ENCODE peak calls at places on chromosome 3, in five cellular contexts. Q, D, O, M and Z are unnamed samples.

GRCh38 chr3:141876891-141877561 is 583 bp downstream of the ATP1B3 start:
- DNase-seq in Q (peak), D (peak), O (peak), M (peak), Z (peak)

GRCh38 chr3:122416966-122417365 is 1.1 kb upstream of the WDR5B start:
- DNase-seq in Q (no peak), D (no peak), O (peak), M (no peak), Z (peak)

GRCh38 chr3:15556512-15556911 is 35.0 kb upstream of the COLQ start:
- DNase-seq in Q (no peak), D (no peak), O (no peak), M (no peak), Z (no peak)

GRCh38 chr3:151838574-151839312 is 24.8 kb downstream of the AADAC start:
- DNase-seq in Q (peak), D (peak), O (peak), M (peak), Z (peak)

GRCh38 chr3:179398574-179399249 is 51.2 kb downstream of the MFN1 start:
- DNase-seq in Q (peak), D (no peak), O (no peak), M (no peak), Z (peak)

GRCh38 chr3:48402281-48402732 is 27.6 kb downstream of the PLXNB1 start:
- DNase-seq in Q (peak), D (peak), O (no peak), M (peak), Z (peak)

GRCh38 chr3:137171834-137172603 is 214.2 kb downstream of the IL20RB start:
- DNase-seq in Q (no peak), D (no peak), O (no peak), M (no peak), Z (no peak)

GRCh38 chr3:59286791-59287531 is 237.1 kb upstream of the CFAP20DC start:
- DNase-seq in Q (no peak), D (no peak), O (no peak), M (no peak), Z (no peak)

GRCh38 chr3:195865752-195866151 is 42.6 kb downstream of the TNK2 start:
- DNase-seq in Q (no peak), D (no peak), O (no peak), M (no peak), Z (no peak)

GRCh38 chr3:11288786-11289637 is 16.8 kb downstream of the ATG7 start:
- DNase-seq in Q (peak), D (no peak), O (no peak), M (peak), Z (peak)

GRCh38 chr3:48614044-48614443 is 4.6 kb upstream of the UQCRC1 start:
- DNase-seq in Q (peak), D (no peak), O (no peak), M (peak), Z (peak)

GRCh38 chr3:124140751-124141150 is 148.8 kb upstream of the ROPN1 start:
- DNase-seq in Q (no peak), D (no peak), O (no peak), M (no peak), Z (no peak)

GRCh38 chr3:127556565-127556964 is 34.0 kb downstream of the TPRA1 start:
- DNase-seq in Q (no peak), D (no peak), O (peak), M (no peak), Z (no peak)
- TF ChIP-seq CTCF in Q (peak), D (no peak), O (peak), M (no peak), Z (peak)

DNA sequence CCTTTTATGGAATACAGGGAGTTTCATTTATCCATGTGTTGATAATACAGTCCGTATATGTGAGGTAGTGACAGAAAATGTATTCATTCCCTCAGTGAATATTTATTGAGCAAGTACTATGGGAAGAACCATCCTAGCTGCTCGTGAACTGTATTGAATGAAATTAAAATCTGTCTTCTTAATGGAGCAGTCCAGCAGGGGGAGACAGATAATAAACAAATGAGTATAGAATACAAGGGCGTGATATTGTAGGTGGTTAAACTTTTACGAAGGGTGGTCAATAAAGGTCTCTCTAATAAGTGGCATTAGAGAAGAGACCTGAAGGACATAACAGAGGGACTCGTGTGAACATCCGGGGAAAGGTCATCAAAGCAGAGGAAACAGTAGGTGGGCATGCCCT is 62.7 kb upstream of the OSTN start:
- DNase-seq in Q (peak), D (no peak), O (no peak), M (peak), Z (peak)
- TF ChIP-seq CTCF in Q (peak), D (no peak), O (no peak), M (peak), Z (peak)

DNA sequence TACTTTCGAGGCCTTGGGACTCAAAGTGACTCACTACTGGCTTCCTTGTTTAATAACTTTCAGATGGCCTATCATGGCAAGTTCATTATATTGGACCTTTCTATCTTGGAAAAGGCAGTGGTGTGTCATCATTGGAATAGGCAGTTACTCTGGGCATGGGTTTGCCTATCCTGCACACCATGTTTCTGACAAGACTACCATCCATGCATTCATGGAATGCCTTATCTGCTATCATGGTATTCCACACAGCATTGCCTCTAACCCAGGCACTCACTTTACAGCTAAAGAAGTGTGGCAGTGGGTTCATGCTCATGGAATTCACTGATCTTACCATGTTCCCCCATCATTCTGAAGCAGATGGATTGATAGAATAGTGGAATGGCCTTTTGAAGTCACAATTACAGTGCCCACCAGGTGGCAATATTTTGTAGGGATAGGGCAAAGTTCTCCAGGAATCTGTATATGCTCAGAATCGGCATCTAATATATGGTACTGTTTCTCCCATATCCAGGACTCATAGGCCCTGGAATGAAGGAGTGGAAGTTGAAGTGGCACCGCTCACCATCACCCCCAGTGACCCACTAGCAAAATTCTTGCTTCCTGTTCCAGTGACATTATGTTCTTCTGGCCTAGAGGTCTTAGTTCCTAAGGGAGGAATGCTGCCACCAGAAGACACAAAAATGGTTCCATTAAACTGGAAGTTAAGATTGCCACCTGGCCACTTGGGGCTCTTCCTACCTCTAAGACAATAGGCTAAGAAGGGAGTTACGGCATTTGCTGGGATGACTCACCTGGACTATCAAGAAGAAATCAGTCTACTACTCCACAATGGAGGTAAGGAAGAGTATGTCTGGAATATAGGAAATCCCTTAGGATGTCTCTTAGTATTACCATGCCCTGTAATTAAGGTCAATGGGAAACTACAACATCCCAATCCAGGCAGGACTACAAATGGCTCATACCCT is 1161.4 kb downstream of the SI start:
- DNase-seq in Q (no peak), D (no peak), O (peak), M (no peak), Z (no peak)
- TF ChIP-seq CTCF in Q (no peak), D (no peak), O (peak), M (peak), Z (no peak)

DNA sequence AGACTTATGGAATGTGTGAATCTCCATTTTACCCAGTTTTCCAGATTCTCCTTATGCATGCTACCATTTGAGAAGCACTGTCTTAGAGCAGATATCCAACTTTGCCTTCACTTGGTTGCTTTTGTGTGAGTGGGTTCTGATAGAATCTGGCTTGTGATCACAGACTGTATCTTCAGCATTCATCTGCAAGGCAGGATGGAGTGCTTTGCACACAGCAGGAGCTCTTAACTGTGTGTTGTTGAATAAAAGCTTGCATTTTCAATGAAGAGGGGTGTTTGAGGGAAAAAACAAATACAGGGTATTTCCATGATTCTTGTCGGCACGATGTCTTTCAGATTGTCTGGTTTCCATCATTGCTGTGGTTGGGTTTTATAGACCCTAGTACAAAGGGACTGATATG is 24.4 kb downstream of the IL1RAP start:
- DNase-seq in Q (no peak), D (no peak), O (no peak), M (no peak), Z (no peak)
- TF ChIP-seq CTCF in Q (no peak), D (no peak), O (no peak), M (no peak), Z (no peak)

DNA sequence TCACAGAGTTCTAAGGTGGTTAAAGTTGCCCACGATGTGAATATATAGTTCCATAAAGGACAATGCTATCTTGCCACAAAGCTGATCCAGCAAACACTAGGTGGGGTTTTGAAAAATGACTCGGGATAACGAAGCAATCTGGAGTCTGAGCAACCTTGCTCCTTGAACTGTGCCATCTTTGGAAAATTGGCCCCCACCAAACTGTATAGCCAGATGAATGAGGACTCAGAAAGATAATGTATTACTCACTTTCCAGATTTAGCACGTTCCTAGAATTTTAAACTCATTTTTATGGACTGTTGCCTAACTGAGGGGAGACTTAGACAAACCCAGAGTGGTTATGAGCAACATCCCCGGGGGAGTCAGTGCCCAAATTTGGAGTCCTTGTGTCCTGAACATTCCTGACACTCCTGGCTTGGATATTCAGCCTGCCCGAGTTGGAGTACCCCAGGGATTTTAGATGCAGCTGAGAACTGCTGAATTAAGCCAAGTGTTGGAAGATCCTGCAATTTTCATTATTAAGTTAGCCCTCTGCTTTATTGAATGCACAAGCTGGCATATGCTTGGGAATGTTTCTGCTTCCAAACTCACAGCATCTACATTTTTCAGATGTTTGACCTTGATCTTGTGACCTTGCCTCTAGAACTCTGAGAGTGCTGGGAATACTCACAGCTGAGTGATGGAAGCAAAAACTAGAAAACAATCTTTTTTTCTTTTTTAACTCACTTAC is 8.8 kb upstream of the MAGI1 start:
- DNase-seq in Q (peak), D (no peak), O (no peak), M (peak), Z (peak)
- TF ChIP-seq CTCF in Q (peak), D (peak), O (no peak), M (no peak), Z (no peak)

DNA sequence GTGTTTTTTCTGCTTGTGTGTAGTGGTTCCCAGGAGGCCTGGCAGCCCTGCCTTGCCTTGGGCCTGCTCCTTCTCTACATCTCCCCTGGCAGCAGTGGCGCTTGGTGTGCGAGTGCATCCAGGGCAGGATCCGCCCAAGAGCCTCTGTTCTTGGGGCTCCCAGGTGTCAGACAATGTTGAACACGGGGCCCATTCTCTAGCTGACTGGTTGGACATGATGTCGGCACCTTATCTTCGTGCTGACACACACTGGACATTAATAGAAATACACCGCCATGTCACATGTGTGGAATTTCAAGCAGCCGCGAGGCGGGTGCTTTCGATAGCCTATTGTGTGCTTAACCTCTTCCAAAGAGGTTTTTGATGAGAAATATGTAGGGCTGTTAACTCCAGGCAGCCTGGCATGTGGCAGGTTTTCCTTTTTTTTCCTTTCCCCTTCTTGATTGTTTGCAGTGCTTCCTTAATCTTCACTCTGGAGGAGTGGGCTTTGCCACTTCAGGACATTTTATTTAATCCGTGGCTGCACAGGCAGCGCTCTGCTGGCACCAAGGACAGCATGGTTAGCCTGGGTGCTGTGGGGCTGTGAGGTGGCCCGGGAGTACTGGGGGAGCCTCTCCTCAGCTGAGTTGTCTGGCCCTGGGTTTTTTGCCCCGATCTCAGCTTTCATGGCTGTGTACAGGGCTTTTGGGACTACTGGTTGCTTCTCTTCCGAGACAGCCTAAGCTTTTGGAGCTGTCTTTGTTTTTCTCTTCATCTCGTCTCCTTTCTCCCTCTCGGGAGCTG is 42.5 kb downstream of the CHCHD6 start:
- DNase-seq in Q (peak), D (no peak), O (peak), M (peak), Z (peak)
- TF ChIP-seq CTCF in Q (no peak), D (no peak), O (peak), M (peak), Z (peak)

DNA sequence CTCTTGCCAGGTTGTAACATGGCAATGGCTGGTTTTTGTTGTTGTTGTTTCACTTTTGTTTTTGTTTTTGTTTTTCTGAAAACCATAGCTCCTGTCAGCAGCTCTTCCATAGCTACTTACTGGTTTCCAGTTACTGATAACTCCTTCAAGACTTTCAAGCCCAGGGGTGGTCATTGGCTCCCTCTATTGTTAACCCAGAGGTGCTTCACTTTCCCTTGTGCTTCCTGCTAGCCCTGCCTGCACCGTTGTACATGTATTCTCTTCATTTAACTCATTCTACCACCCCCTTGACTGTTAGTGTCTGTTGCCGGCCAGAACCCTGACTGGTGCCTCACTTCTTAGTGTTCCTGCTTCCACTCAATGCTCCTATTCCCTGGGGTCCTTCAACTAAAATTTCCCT is 4.2 kb upstream of the TRAT1 start:
- DNase-seq in Q (no peak), D (peak), O (peak), M (no peak), Z (no peak)
- TF ChIP-seq CTCF in Q (no peak), D (peak), O (peak), M (no peak), Z (peak)

GRCh38 chr3:9930804-9931418 is 2.7 kb upstream of the CRELD1 start:
- DNase-seq in Q (no peak), D (no peak), O (no peak), M (peak), Z (no peak)
- TF ChIP-seq CTCF in Q (peak), D (no peak), O (no peak), M (peak), Z (peak)

GRCh38 chr3:72836409-72836808 is 11.8 kb downstream of the SHQ1 start:
- DNase-seq in Q (no peak), D (no peak), O (no peak), M (no peak), Z (no peak)

GRCh38 chr3:72839057-72839456 is 9.2 kb downstream of the SHQ1 start:
- DNase-seq in Q (no peak), D (no peak), O (no peak), M (no peak), Z (no peak)

GRCh38 chr3:72836923-72837322 is 11.3 kb downstream of the SHQ1 start:
- DNase-seq in Q (no peak), D (peak), O (no peak), M (peak), Z (peak)
- TF ChIP-seq CTCF in Q (no peak), D (no peak), O (no peak), M (no peak), Z (no peak)